ENCODE peak calls at places on chromosomes 16 and 17, in four cellular contexts. One of them, this sample, is unnamed. For H3K27me3, the result is how much of the 10 kb centered on the place peaks cover.

GRCh38 chr17:45971698-45972141 is 27.3 kb upstream of the STH start:
- ATAC-seq in right cardiac atrium: no peak
- ATAC-seq in heart left ventricle: no peak
- ATAC-seq in pancreas: no peak
- ATAC-seq in this sample: no peak

GRCh38 chr16:68751160-68751559 is 14.1 kb downstream of the CDH1 start:
- ATAC-seq in pancreas: no peak
- ATAC-seq in right cardiac atrium: no peak
- ATAC-seq in heart left ventricle: no peak
- ATAC-seq in this sample: no peak

GRCh38 chr16:85234310-85235235 is 122.3 kb upstream of the CIBAR2 start:
- ATAC-seq in heart left ventricle: peak
- ATAC-seq in pancreas: peak
- ATAC-seq in right cardiac atrium: peak
- ATAC-seq in this sample: peak

GRCh38 chr17:38453951-38454421 is 25.7 kb downstream of the ARHGAP23 start:
- ATAC-seq in heart left ventricle: no peak
- ATAC-seq in pancreas: no peak
- ATAC-seq in right cardiac atrium: no peak
- ATAC-seq in this sample: no peak

GRCh38 chr16:22123146-22123545 is 30.8 kb downstream of the VWA3A start:
- ATAC-seq in right cardiac atrium: no peak
- ATAC-seq in heart left ventricle: no peak
- ATAC-seq in pancreas: no peak
- ATAC-seq in this sample: no peak

GRCh38 chr17:17704931-17705330 is 23.7 kb downstream of the RAI1 start:
- ATAC-seq in heart left ventricle: no peak
- ATAC-seq in pancreas: no peak
- ATAC-seq in right cardiac atrium: no peak
- ATAC-seq in this sample: no peak

GRCh38 chr16:11692171-11692570 is 23.9 kb downstream of the SNN start:
- ATAC-seq in heart left ventricle: no peak
- ATAC-seq in pancreas: no peak
- ATAC-seq in right cardiac atrium: no peak
- ATAC-seq in this sample: no peak

GRCh38 chr16:49183911-49184310 is 97.7 kb downstream of the CBLN1 start:
- ATAC-seq in right cardiac atrium: peak
- ATAC-seq in pancreas: no peak
- ATAC-seq in heart left ventricle: peak
- ATAC-seq in this sample: no peak

GRCh38 chr16:50616883-50617629 is 64.1 kb downstream of the SNX20 start:
- ATAC-seq in right cardiac atrium: no peak
- ATAC-seq in heart left ventricle: peak
- ATAC-seq in pancreas: peak
- ATAC-seq in this sample: no peak

GRCh38 chr17:38750312-38751121 is 2.0 kb upstream of the PSMB3 start:
- ATAC-seq in right cardiac atrium: no peak
- ATAC-seq in heart left ventricle: no peak
- ATAC-seq in pancreas: no peak
- ATAC-seq in this sample: no peak

GRCh38 chr16:83967838-83968482 is at the start of gene NECAB2:
- ATAC-seq in heart left ventricle: no peak
- ATAC-seq in pancreas: peak
- ATAC-seq in right cardiac atrium: peak
- ATAC-seq in this sample: peak

GRCh38 chr17:63140255-63140654 is 174.2 kb downstream of the TANC2 start:
- ATAC-seq in right cardiac atrium: no peak
- ATAC-seq in heart left ventricle: no peak
- ATAC-seq in pancreas: peak
- ATAC-seq in this sample: no peak

GRCh38 chr16:55703003-55704001 is 47.5 kb downstream of the SLC6A2 start:
- ATAC-seq in right cardiac atrium: no peak
- ATAC-seq in pancreas: peak
- ATAC-seq in heart left ventricle: no peak
- ATAC-seq in this sample: no peak

GRCh38 chr17:15346196-15346595 is 4.8 kb upstream of the TEKT3 start:
- ATAC-seq in heart left ventricle: no peak
- ATAC-seq in pancreas: no peak
- ATAC-seq in right cardiac atrium: no peak
- ATAC-seq in this sample: no peak

GRCh38 chr16:56311208-56312027 is 113.9 kb downstream of the AMFR start:
- ATAC-seq in pancreas: no peak
- ATAC-seq in right cardiac atrium: peak
- ATAC-seq in heart left ventricle: no peak
- ATAC-seq in this sample: no peak

GRCh38 chr17:55436224-55437164 is 14.9 kb upstream of the MMD start:
- ATAC-seq in pancreas: no peak
- ATAC-seq in heart left ventricle: no peak
- ATAC-seq in right cardiac atrium: no peak
- ATAC-seq in this sample: no peak

GRCh38 chr16:79283578-79283977 is 317.0 kb downstream of the MAF start:
- ATAC-seq in right cardiac atrium: no peak
- ATAC-seq in pancreas: no peak
- ATAC-seq in heart left ventricle: no peak
- ATAC-seq in this sample: no peak

GRCh38 chr17:13851889-13852288 is 217.4 kb upstream of the COX10 start:
- ATAC-seq in right cardiac atrium: no peak
- ATAC-seq in pancreas: peak
- ATAC-seq in heart left ventricle: no peak
- ATAC-seq in this sample: no peak

GRCh38 chr16:66439051-66439730 is 12.1 kb downstream of the BEAN1 start:
- ATAC-seq in right cardiac atrium: no peak
- ATAC-seq in pancreas: no peak
- ATAC-seq in heart left ventricle: no peak
- ATAC-seq in this sample: no peak

GRCh38 chr17:82973456-82974135 is 105.8 kb upstream of the METRNL start:
- ATAC-seq in pancreas: no peak
- ATAC-seq in right cardiac atrium: peak
- ATAC-seq in heart left ventricle: no peak
- ATAC-seq in this sample: no peak

GRCh38 chr16:28501258-28502232 is 5.1 kb downstream of the IL27 start:
- ATAC-seq in pancreas: no peak
- ATAC-seq in right cardiac atrium: no peak
- ATAC-seq in heart left ventricle: peak
- ATAC-seq in this sample: no peak

GRCh38 chr17:67139784-67140665 is 95.7 kb downstream of the CACNG1 start:
- ATAC-seq in heart left ventricle: peak
- ATAC-seq in right cardiac atrium: peak
- ATAC-seq in pancreas: peak
- ATAC-seq in this sample: no peak

GRCh38 chr17:28317099-28317964 is 1.7 kb upstream of the TMEM97 start:
- ATAC-seq in right cardiac atrium: no peak
- ATAC-seq in heart left ventricle: no peak
- ATAC-seq in pancreas: no peak
- ATAC-seq in this sample: no peak

GRCh38 chr16:24966031-24966430 is 49.1 kb downstream of the ARHGAP17 start:
- ATAC-seq in pancreas: no peak
- ATAC-seq in right cardiac atrium: no peak
- ATAC-seq in heart left ventricle: no peak
- ATAC-seq in this sample: no peak

GRCh38 chr17:57892146-57892819 is 42.4 kb upstream of the MRPS23 start:
- ATAC-seq in pancreas: peak
- ATAC-seq in heart left ventricle: peak
- ATAC-seq in right cardiac atrium: peak
- ATAC-seq in this sample: peak

GRCh38 chr17:43200127-43200526 is 11.5 kb upstream of the TMEM106A start:
- ATAC-seq in heart left ventricle: no peak
- ATAC-seq in right cardiac atrium: no peak
- ATAC-seq in pancreas: no peak
- ATAC-seq in this sample: no peak

GRCh38 chr17:55622547-55622946 is 100.1 kb downstream of the TMEM100 start:
- ATAC-seq in heart left ventricle: no peak
- ATAC-seq in right cardiac atrium: no peak
- ATAC-seq in pancreas: no peak
- ATAC-seq in this sample: no peak

DNA sequence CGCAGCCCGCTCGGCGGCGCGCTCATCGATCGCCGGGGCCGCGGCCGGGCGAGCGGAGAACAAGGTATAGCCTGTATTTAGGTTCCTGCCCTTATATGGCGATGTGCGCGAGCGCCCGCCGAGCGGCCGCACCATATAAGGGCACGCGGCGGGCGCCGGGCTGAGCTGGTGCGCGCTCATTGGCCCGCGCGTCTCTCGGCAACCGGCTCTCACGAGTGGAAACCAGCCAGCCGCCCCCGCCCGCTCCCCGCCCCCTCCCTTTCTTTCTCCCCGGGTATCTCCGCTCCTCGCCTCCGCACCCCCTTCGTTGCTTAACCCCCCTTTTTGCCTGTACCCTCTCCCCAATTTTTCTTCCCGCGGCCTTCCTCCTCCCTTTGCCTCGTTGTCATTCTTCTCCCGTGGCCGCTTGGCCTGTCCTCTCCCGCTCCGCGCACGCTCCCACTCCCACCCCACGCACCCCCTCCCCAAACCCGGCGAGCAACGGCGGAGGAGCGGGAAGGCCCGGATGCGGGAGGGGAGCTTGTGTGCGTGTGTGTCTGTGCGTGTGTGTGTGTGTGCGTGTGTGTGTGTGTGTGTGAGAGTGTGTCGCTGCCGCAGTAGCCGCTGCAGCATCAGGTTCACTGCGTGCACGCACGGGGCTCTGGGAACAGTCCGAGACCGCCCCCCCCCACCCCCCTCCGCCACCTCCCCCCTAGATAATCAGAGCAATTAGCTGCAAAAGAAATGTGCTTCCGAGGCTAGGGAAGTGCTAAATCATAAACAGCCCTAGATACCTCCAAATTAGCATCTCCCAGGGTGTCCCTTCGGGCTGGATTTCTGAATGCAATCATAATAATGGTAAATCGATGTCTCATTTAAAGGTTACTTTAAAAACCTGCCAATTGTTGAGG is 13.5 kb upstream of the CBX8 start:
- ATAC-seq in right cardiac atrium: peak
- ATAC-seq in heart left ventricle: peak
- ATAC-seq in pancreas: peak
- ATAC-seq in this sample: peak
- H3K27me3 ChIP-seq in right cardiac atrium: under half
- H3K27me3 ChIP-seq in heart left ventricle: half or more
- H3K27me3 ChIP-seq in pancreas: under half
- H3K27me3 ChIP-seq in this sample: half or more

DNA sequence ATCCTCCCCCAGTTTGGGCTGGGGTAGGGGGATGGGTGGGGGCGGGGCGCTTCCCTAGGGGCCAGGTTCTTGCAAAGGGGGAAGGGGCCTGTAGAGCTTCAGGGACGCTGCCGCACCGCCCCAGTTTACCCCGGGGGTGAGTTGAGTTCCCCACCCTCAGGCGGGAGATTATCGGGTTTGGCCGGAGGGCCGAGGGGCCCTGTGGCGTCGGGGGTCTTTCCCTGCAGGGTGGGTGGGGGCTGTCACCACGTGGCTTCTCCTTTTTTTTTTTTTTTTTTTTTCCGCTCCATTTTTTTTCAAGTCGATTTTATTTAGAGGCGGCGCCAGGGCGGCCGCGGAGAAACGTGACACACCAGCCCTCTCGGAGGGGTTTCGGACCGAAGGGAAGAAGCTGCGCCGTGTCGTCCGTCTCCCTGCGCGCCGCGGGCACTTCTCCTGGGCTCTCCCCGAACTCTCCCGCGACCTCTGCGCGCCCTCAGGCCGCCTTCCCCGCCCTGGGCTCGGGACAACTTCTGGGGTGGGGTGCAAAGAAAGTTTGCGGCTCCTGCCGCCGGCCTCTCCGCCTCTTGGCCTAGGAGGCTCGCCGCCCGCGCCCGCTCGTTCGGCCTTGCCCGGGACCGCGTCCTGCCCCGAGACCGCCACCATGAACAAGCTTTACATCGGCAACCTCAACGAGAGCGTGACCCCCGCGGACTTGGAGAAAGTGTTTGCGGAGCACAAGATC is at the start of gene IGF2BP1:
- ATAC-seq in right cardiac atrium: peak
- ATAC-seq in heart left ventricle: no peak
- ATAC-seq in pancreas: peak
- ATAC-seq in this sample: no peak
- H3K27me3 ChIP-seq in right cardiac atrium: under half
- H3K27me3 ChIP-seq in heart left ventricle: half or more
- H3K27me3 ChIP-seq in pancreas: under half
- H3K27me3 ChIP-seq in this sample: half or more

GRCh38 chr17:77800832-77801231 is 157.7 kb upstream of the TNRC6C start:
- ATAC-seq in pancreas: no peak
- ATAC-seq in heart left ventricle: no peak
- ATAC-seq in right cardiac atrium: no peak
- ATAC-seq in this sample: no peak
- H3K27me3 ChIP-seq in pancreas: under half
- H3K27me3 ChIP-seq in heart left ventricle: under half
- H3K27me3 ChIP-seq in right cardiac atrium: under half
- H3K27me3 ChIP-seq in this sample: under half

GRCh38 chr17:48426019-48426418 is 4.0 kb downstream of the SKAP1 start:
- ATAC-seq in pancreas: no peak
- ATAC-seq in right cardiac atrium: no peak
- ATAC-seq in heart left ventricle: no peak
- ATAC-seq in this sample: no peak

GRCh38 chr17:48427598-48427997 is 2.4 kb downstream of the SKAP1 start:
- ATAC-seq in heart left ventricle: no peak
- ATAC-seq in pancreas: no peak
- ATAC-seq in right cardiac atrium: no peak
- ATAC-seq in this sample: no peak

GRCh38 chr17:48432820-48433775 is 3.1 kb upstream of the SKAP1 start:
- ATAC-seq in pancreas: no peak
- ATAC-seq in right cardiac atrium: no peak
- ATAC-seq in heart left ventricle: no peak
- ATAC-seq in this sample: no peak

GRCh38 chr17:48429156-48429555 is 858 bp downstream of the SKAP1 start:
- ATAC-seq in heart left ventricle: no peak
- ATAC-seq in right cardiac atrium: no peak
- ATAC-seq in pancreas: no peak
- ATAC-seq in this sample: no peak

GRCh38 chr17:48429638-48430586 is at the start of gene SKAP1:
- ATAC-seq in pancreas: peak
- ATAC-seq in heart left ventricle: no peak
- ATAC-seq in right cardiac atrium: peak
- ATAC-seq in this sample: no peak
- H3K27me3 ChIP-seq in pancreas: under half
- H3K27me3 ChIP-seq in heart left ventricle: half or more
- H3K27me3 ChIP-seq in right cardiac atrium: under half
- H3K27me3 ChIP-seq in this sample: half or more

GRCh38 chr17:48548687-48549621 is 4.0 kb upstream of the HOXB2 start:
- ATAC-seq in right cardiac atrium: no peak
- ATAC-seq in pancreas: no peak
- ATAC-seq in heart left ventricle: no peak
- ATAC-seq in this sample: no peak

GRCh38 chr17:48551601-48552452 is 6.9 kb upstream of the HOXB2 start:
- ATAC-seq in heart left ventricle: no peak
- ATAC-seq in right cardiac atrium: no peak
- ATAC-seq in pancreas: no peak
- ATAC-seq in this sample: peak

GRCh38 chr17:48549909-48550308 is 5.0 kb upstream of the HOXB2 start:
- ATAC-seq in heart left ventricle: no peak
- ATAC-seq in pancreas: no peak
- ATAC-seq in right cardiac atrium: no peak
- ATAC-seq in this sample: no peak

GRCh38 chr17:48551206-48551597 is 6.3 kb upstream of the HOXB2 start:
- ATAC-seq in right cardiac atrium: no peak
- ATAC-seq in pancreas: no peak
- ATAC-seq in heart left ventricle: no peak
- ATAC-seq in this sample: no peak

GRCh38 chr17:48550313-48551205 is 5.7 kb upstream of the HOXB2 start:
- ATAC-seq in heart left ventricle: no peak
- ATAC-seq in right cardiac atrium: no peak
- ATAC-seq in pancreas: no peak
- ATAC-seq in this sample: no peak
- H3K27me3 ChIP-seq in heart left ventricle: half or more
- H3K27me3 ChIP-seq in right cardiac atrium: under half
- H3K27me3 ChIP-seq in pancreas: under half
- H3K27me3 ChIP-seq in this sample: under half